ENCODE peak calls at places on chromosome 9, in ten cellular contexts. One of them, this sample, is unnamed.

GRCh38 chr9:108108802-108109448 is 619.4 kb upstream of the KLF4 start:
- DNase-seq in HEK293T: no peak
- DNase-seq in body of pancreas: no peak
- DNase-seq in effector CD4-positive, alpha-beta T cell: no peak
- DNase-seq in upper lobe of right lung: no peak
- DNase-seq in ELF-1: no peak
- DNase-seq in GM12891: no peak
- DNase-seq in stimulated activated naive CD8-positive, alpha-beta T cell treated with anti-CD3 and anti-CD28 coated beads, Interleukin-15, amount 100 ng/mL, for 72 hours: no peak
- DNase-seq in T-helper 1 cell: no peak
- DNase-seq in lower leg skin: no peak
- DNase-seq in this sample: no peak

GRCh38 chr9:133727277-133727875 is 10.8 kb downstream of the SARDH start:
- DNase-seq in GM12891: no peak
- DNase-seq in body of pancreas: no peak
- DNase-seq in effector CD4-positive, alpha-beta T cell: no peak
- DNase-seq in HEK293T: no peak
- DNase-seq in stimulated activated naive CD8-positive, alpha-beta T cell treated with anti-CD3 and anti-CD28 coated beads, Interleukin-15, amount 100 ng/mL, for 72 hours: no peak
- DNase-seq in ELF-1: peak
- DNase-seq in upper lobe of right lung: peak
- DNase-seq in lower leg skin: no peak
- DNase-seq in T-helper 1 cell: no peak
- DNase-seq in this sample: no peak

GRCh38 chr9:99126312-99126711 is 21.4 kb downstream of the TGFBR1 start:
- DNase-seq in upper lobe of right lung: no peak
- DNase-seq in GM12891: no peak
- DNase-seq in ELF-1: no peak
- DNase-seq in stimulated activated naive CD8-positive, alpha-beta T cell treated with anti-CD3 and anti-CD28 coated beads, Interleukin-15, amount 100 ng/mL, for 72 hours: no peak
- DNase-seq in T-helper 1 cell: no peak
- DNase-seq in HEK293T: no peak
- DNase-seq in body of pancreas: no peak
- DNase-seq in lower leg skin: no peak
- DNase-seq in effector CD4-positive, alpha-beta T cell: no peak
- DNase-seq in this sample: no peak

GRCh38 chr9:131642496-131643083 is 97.3 kb downstream of the PRRT1B start:
- DNase-seq in lower leg skin: no peak
- DNase-seq in GM12891: peak
- DNase-seq in effector CD4-positive, alpha-beta T cell: no peak
- DNase-seq in T-helper 1 cell: no peak
- DNase-seq in body of pancreas: no peak
- DNase-seq in stimulated activated naive CD8-positive, alpha-beta T cell treated with anti-CD3 and anti-CD28 coated beads, Interleukin-15, amount 100 ng/mL, for 72 hours: peak
- DNase-seq in ELF-1: peak
- DNase-seq in HEK293T: no peak
- DNase-seq in upper lobe of right lung: no peak
- DNase-seq in this sample: no peak

GRCh38 chr9:128908372-128908771 is 12.4 kb upstream of the PHYHD1 start:
- DNase-seq in GM12891: no peak
- DNase-seq in body of pancreas: no peak
- DNase-seq in HEK293T: no peak
- DNase-seq in upper lobe of right lung: no peak
- DNase-seq in T-helper 1 cell: no peak
- DNase-seq in ELF-1: no peak
- DNase-seq in lower leg skin: no peak
- DNase-seq in stimulated activated naive CD8-positive, alpha-beta T cell treated with anti-CD3 and anti-CD28 coated beads, Interleukin-15, amount 100 ng/mL, for 72 hours: no peak
- DNase-seq in effector CD4-positive, alpha-beta T cell: no peak
- DNase-seq in this sample: no peak

GRCh38 chr9:16119861-16120641 is 567.2 kb downstream of the CCDC171 start:
- DNase-seq in lower leg skin: no peak
- DNase-seq in body of pancreas: no peak
- DNase-seq in ELF-1: no peak
- DNase-seq in effector CD4-positive, alpha-beta T cell: no peak
- DNase-seq in GM12891: no peak
- DNase-seq in T-helper 1 cell: no peak
- DNase-seq in HEK293T: no peak
- DNase-seq in upper lobe of right lung: no peak
- DNase-seq in stimulated activated naive CD8-positive, alpha-beta T cell treated with anti-CD3 and anti-CD28 coated beads, Interleukin-15, amount 100 ng/mL, for 72 hours: no peak
- DNase-seq in this sample: no peak

GRCh38 chr9:129773262-129774048 is 20.6 kb upstream of the PTGES start:
- DNase-seq in T-helper 1 cell: no peak
- DNase-seq in effector CD4-positive, alpha-beta T cell: no peak
- DNase-seq in upper lobe of right lung: peak
- DNase-seq in body of pancreas: peak
- DNase-seq in stimulated activated naive CD8-positive, alpha-beta T cell treated with anti-CD3 and anti-CD28 coated beads, Interleukin-15, amount 100 ng/mL, for 72 hours: no peak
- DNase-seq in GM12891: no peak
- DNase-seq in ELF-1: no peak
- DNase-seq in lower leg skin: peak
- DNase-seq in HEK293T: no peak
- DNase-seq in this sample: no peak

GRCh38 chr9:69157751-69158466 is 16.2 kb upstream of the TJP2 start:
- DNase-seq in GM12891: no peak
- DNase-seq in body of pancreas: no peak
- DNase-seq in effector CD4-positive, alpha-beta T cell: no peak
- DNase-seq in HEK293T: no peak
- DNase-seq in ELF-1: peak
- DNase-seq in T-helper 1 cell: no peak
- DNase-seq in stimulated activated naive CD8-positive, alpha-beta T cell treated with anti-CD3 and anti-CD28 coated beads, Interleukin-15, amount 100 ng/mL, for 72 hours: no peak
- DNase-seq in lower leg skin: no peak
- DNase-seq in upper lobe of right lung: no peak
- DNase-seq in this sample: no peak

GRCh38 chr9:32811251-32811650 is 27.9 kb downstream of the TMEM215 start:
- DNase-seq in upper lobe of right lung: no peak
- DNase-seq in lower leg skin: no peak
- DNase-seq in body of pancreas: no peak
- DNase-seq in HEK293T: no peak
- DNase-seq in ELF-1: no peak
- DNase-seq in effector CD4-positive, alpha-beta T cell: no peak
- DNase-seq in GM12891: no peak
- DNase-seq in T-helper 1 cell: no peak
- DNase-seq in stimulated activated naive CD8-positive, alpha-beta T cell treated with anti-CD3 and anti-CD28 coated beads, Interleukin-15, amount 100 ng/mL, for 72 hours: no peak
- DNase-seq in this sample: no peak

GRCh38 chr9:108634669-108635462 is 220.9 kb downstream of the ACTL7B start:
- DNase-seq in lower leg skin: peak
- DNase-seq in upper lobe of right lung: no peak
- DNase-seq in ELF-1: no peak
- DNase-seq in body of pancreas: no peak
- DNase-seq in stimulated activated naive CD8-positive, alpha-beta T cell treated with anti-CD3 and anti-CD28 coated beads, Interleukin-15, amount 100 ng/mL, for 72 hours: no peak
- DNase-seq in HEK293T: no peak
- DNase-seq in GM12891: no peak
- DNase-seq in T-helper 1 cell: no peak
- DNase-seq in effector CD4-positive, alpha-beta T cell: no peak
- DNase-seq in this sample: no peak

GRCh38 chr9:128144239-128145181 is 4.7 kb upstream of the LCN2 start:
- DNase-seq in upper lobe of right lung: no peak
- DNase-seq in lower leg skin: no peak
- DNase-seq in GM12891: no peak
- DNase-seq in HEK293T: no peak
- DNase-seq in ELF-1: no peak
- DNase-seq in body of pancreas: no peak
- DNase-seq in T-helper 1 cell: no peak
- DNase-seq in effector CD4-positive, alpha-beta T cell: no peak
- DNase-seq in stimulated activated naive CD8-positive, alpha-beta T cell treated with anti-CD3 and anti-CD28 coated beads, Interleukin-15, amount 100 ng/mL, for 72 hours: no peak
- DNase-seq in this sample: no peak

GRCh38 chr9:110744753-110745522 is 76.3 kb downstream of the MUSK start:
- DNase-seq in HEK293T: no peak
- DNase-seq in body of pancreas: peak
- DNase-seq in effector CD4-positive, alpha-beta T cell: no peak
- DNase-seq in GM12891: no peak
- DNase-seq in ELF-1: no peak
- DNase-seq in T-helper 1 cell: no peak
- DNase-seq in stimulated activated naive CD8-positive, alpha-beta T cell treated with anti-CD3 and anti-CD28 coated beads, Interleukin-15, amount 100 ng/mL, for 72 hours: no peak
- DNase-seq in lower leg skin: peak
- DNase-seq in upper lobe of right lung: no peak
- DNase-seq in this sample: no peak

GRCh38 chr9:126784401-126784800 is 20.4 kb upstream of the ZBTB43 start:
- DNase-seq in T-helper 1 cell: no peak
- DNase-seq in GM12891: no peak
- DNase-seq in stimulated activated naive CD8-positive, alpha-beta T cell treated with anti-CD3 and anti-CD28 coated beads, Interleukin-15, amount 100 ng/mL, for 72 hours: no peak
- DNase-seq in lower leg skin: no peak
- DNase-seq in HEK293T: no peak
- DNase-seq in ELF-1: no peak
- DNase-seq in effector CD4-positive, alpha-beta T cell: no peak
- DNase-seq in upper lobe of right lung: peak
- DNase-seq in body of pancreas: no peak
- DNase-seq in this sample: no peak

GRCh38 chr9:120289990-120290925 is 289.7 kb downstream of the CDK5RAP2 start:
- DNase-seq in ELF-1: no peak
- DNase-seq in stimulated activated naive CD8-positive, alpha-beta T cell treated with anti-CD3 and anti-CD28 coated beads, Interleukin-15, amount 100 ng/mL, for 72 hours: no peak
- DNase-seq in body of pancreas: no peak
- DNase-seq in GM12891: no peak
- DNase-seq in lower leg skin: no peak
- DNase-seq in upper lobe of right lung: no peak
- DNase-seq in T-helper 1 cell: no peak
- DNase-seq in HEK293T: no peak
- DNase-seq in effector CD4-positive, alpha-beta T cell: no peak
- DNase-seq in this sample: peak

GRCh38 chr9:131028221-131028884 is 19.4 kb downstream of the LAMC3 start:
- DNase-seq in body of pancreas: no peak
- DNase-seq in upper lobe of right lung: no peak
- DNase-seq in lower leg skin: no peak
- DNase-seq in stimulated activated naive CD8-positive, alpha-beta T cell treated with anti-CD3 and anti-CD28 coated beads, Interleukin-15, amount 100 ng/mL, for 72 hours: no peak
- DNase-seq in GM12891: no peak
- DNase-seq in T-helper 1 cell: no peak
- DNase-seq in effector CD4-positive, alpha-beta T cell: no peak
- DNase-seq in HEK293T: no peak
- DNase-seq in ELF-1: no peak
- DNase-seq in this sample: no peak

GRCh38 chr9:80061940-80062339 is 490.2 kb downstream of the TLE4 start:
- DNase-seq in stimulated activated naive CD8-positive, alpha-beta T cell treated with anti-CD3 and anti-CD28 coated beads, Interleukin-15, amount 100 ng/mL, for 72 hours: no peak
- DNase-seq in lower leg skin: no peak
- DNase-seq in body of pancreas: peak
- DNase-seq in HEK293T: no peak
- DNase-seq in ELF-1: peak
- DNase-seq in upper lobe of right lung: no peak
- DNase-seq in GM12891: no peak
- DNase-seq in T-helper 1 cell: no peak
- DNase-seq in effector CD4-positive, alpha-beta T cell: no peak
- DNase-seq in this sample: no peak

GRCh38 chr9:101486693-101487442 is 46.8 kb upstream of the RNF20 start:
- DNase-seq in ELF-1: peak
- DNase-seq in T-helper 1 cell: no peak
- DNase-seq in stimulated activated naive CD8-positive, alpha-beta T cell treated with anti-CD3 and anti-CD28 coated beads, Interleukin-15, amount 100 ng/mL, for 72 hours: peak
- DNase-seq in body of pancreas: peak
- DNase-seq in HEK293T: peak
- DNase-seq in GM12891: peak
- DNase-seq in effector CD4-positive, alpha-beta T cell: no peak
- DNase-seq in upper lobe of right lung: peak
- DNase-seq in lower leg skin: no peak
- DNase-seq in this sample: no peak

GRCh38 chr9:113621309-113621791 is 157.8 kb downstream of the RGS3 start:
- DNase-seq in body of pancreas: peak
- DNase-seq in T-helper 1 cell: no peak
- DNase-seq in GM12891: no peak
- DNase-seq in lower leg skin: peak
- DNase-seq in effector CD4-positive, alpha-beta T cell: no peak
- DNase-seq in ELF-1: peak
- DNase-seq in stimulated activated naive CD8-positive, alpha-beta T cell treated with anti-CD3 and anti-CD28 coated beads, Interleukin-15, amount 100 ng/mL, for 72 hours: no peak
- DNase-seq in HEK293T: no peak
- DNase-seq in upper lobe of right lung: peak
- DNase-seq in this sample: no peak

GRCh38 chr9:32387256-32387655 is 2.8 kb downstream of the ACO1 start:
- DNase-seq in GM12891: no peak
- DNase-seq in lower leg skin: no peak
- DNase-seq in upper lobe of right lung: no peak
- DNase-seq in stimulated activated naive CD8-positive, alpha-beta T cell treated with anti-CD3 and anti-CD28 coated beads, Interleukin-15, amount 100 ng/mL, for 72 hours: no peak
- DNase-seq in body of pancreas: peak
- DNase-seq in ELF-1: no peak
- DNase-seq in HEK293T: no peak
- DNase-seq in T-helper 1 cell: no peak
- DNase-seq in effector CD4-positive, alpha-beta T cell: no peak
- DNase-seq in this sample: peak

GRCh38 chr9:96137666-96138429 is 164.1 kb downstream of the HSD17B3 start:
- DNase-seq in HEK293T: no peak
- DNase-seq in body of pancreas: no peak
- DNase-seq in lower leg skin: no peak
- DNase-seq in ELF-1: peak
- DNase-seq in effector CD4-positive, alpha-beta T cell: no peak
- DNase-seq in stimulated activated naive CD8-positive, alpha-beta T cell treated with anti-CD3 and anti-CD28 coated beads, Interleukin-15, amount 100 ng/mL, for 72 hours: no peak
- DNase-seq in T-helper 1 cell: no peak
- DNase-seq in upper lobe of right lung: no peak
- DNase-seq in GM12891: no peak
- DNase-seq in this sample: no peak

GRCh38 chr9:137077010-137077747 is at the start of gene UAP1L1:
- DNase-seq in ELF-1: no peak
- DNase-seq in HEK293T: peak
- DNase-seq in upper lobe of right lung: peak
- DNase-seq in stimulated activated naive CD8-positive, alpha-beta T cell treated with anti-CD3 and anti-CD28 coated beads, Interleukin-15, amount 100 ng/mL, for 72 hours: peak
- DNase-seq in GM12891: peak
- DNase-seq in body of pancreas: peak
- DNase-seq in T-helper 1 cell: no peak
- DNase-seq in lower leg skin: peak
- DNase-seq in effector CD4-positive, alpha-beta T cell: peak
- DNase-seq in this sample: peak

GRCh38 chr9:9747787-9748186 is 865.0 kb downstream of the PTPRD start:
- DNase-seq in lower leg skin: no peak
- DNase-seq in T-helper 1 cell: no peak
- DNase-seq in body of pancreas: no peak
- DNase-seq in stimulated activated naive CD8-positive, alpha-beta T cell treated with anti-CD3 and anti-CD28 coated beads, Interleukin-15, amount 100 ng/mL, for 72 hours: no peak
- DNase-seq in ELF-1: no peak
- DNase-seq in effector CD4-positive, alpha-beta T cell: no peak
- DNase-seq in upper lobe of right lung: no peak
- DNase-seq in GM12891: no peak
- DNase-seq in HEK293T: no peak
- DNase-seq in this sample: no peak

GRCh38 chr9:71270554-71270953 is 149.1 kb upstream of the TRPM3 start:
- DNase-seq in ELF-1: no peak
- DNase-seq in HEK293T: no peak
- DNase-seq in upper lobe of right lung: no peak
- DNase-seq in T-helper 1 cell: no peak
- DNase-seq in stimulated activated naive CD8-positive, alpha-beta T cell treated with anti-CD3 and anti-CD28 coated beads, Interleukin-15, amount 100 ng/mL, for 72 hours: no peak
- DNase-seq in effector CD4-positive, alpha-beta T cell: no peak
- DNase-seq in body of pancreas: no peak
- DNase-seq in lower leg skin: no peak
- DNase-seq in GM12891: no peak
- DNase-seq in this sample: no peak

GRCh38 chr9:130995399-130995941 is 13.5 kb upstream of the LAMC3 start:
- DNase-seq in GM12891: no peak
- DNase-seq in body of pancreas: peak
- DNase-seq in stimulated activated naive CD8-positive, alpha-beta T cell treated with anti-CD3 and anti-CD28 coated beads, Interleukin-15, amount 100 ng/mL, for 72 hours: no peak
- DNase-seq in T-helper 1 cell: no peak
- DNase-seq in ELF-1: no peak
- DNase-seq in lower leg skin: no peak
- DNase-seq in effector CD4-positive, alpha-beta T cell: no peak
- DNase-seq in upper lobe of right lung: no peak
- DNase-seq in HEK293T: no peak
- DNase-seq in this sample: no peak